ENCODE peak calls at places on chromosomes 12 and 14, in nine cellular contexts. X is colonic mucosa; P is activated CD8-positive, alpha-beta T cell treated with anti-CD3 and anti-CD28 coated beads for 36 hours; K is suprapubic skin; Q is AG04450; Y is spleen; V is glutamatergic neuron; U is WERI-Rb-1; L is ovary. H is an unnamed sample.

GRCh38 chr12:91043408-91043807 is 14.4 kb downstream of the KERA start:
- DNase-seq in X (no peak), P (no peak), K (no peak), Q (no peak), Y (no peak), V (no peak), U (peak), L (no peak), H (no peak)

GRCh38 chr14:74478996-74479635 is 14.0 kb downstream of the NPC2 start:
- DNase-seq in X (no peak), P (no peak), K (no peak), Q (no peak), Y (no peak), V (no peak), U (peak), L (no peak), H (no peak)

GRCh38 chr12:97464241-97465011 is 1.8 kb downstream of the RMST start:
- DNase-seq in X (no peak), P (no peak), K (no peak), Q (no peak), Y (no peak), V (no peak), U (no peak), L (no peak), H (no peak)

GRCh38 chr12:75020068-75020557 is 189.5 kb downstream of the KCNC2 start:
- DNase-seq in X (no peak), P (no peak), K (no peak), Q (no peak), Y (no peak), V (peak), U (no peak), L (no peak), H (no peak)

GRCh38 chr14:70333289-70333688 is 26.2 kb downstream of the COX16 start:
- DNase-seq in X (no peak), P (no peak), K (no peak), Q (no peak), Y (no peak), V (no peak), U (no peak), L (no peak), H (no peak)

GRCh38 chr12:101368016-101368415 is 39.6 kb downstream of the ARL1 start:
- DNase-seq in X (no peak), P (no peak), K (no peak), Q (no peak), Y (no peak), V (no peak), U (no peak), L (no peak), H (no peak)

GRCh38 chr12:106586535-106586802 is 3.7 kb downstream of the RFX4 start:
- DNase-seq in X (no peak), P (no peak), K (no peak), Q (no peak), Y (no peak), V (no peak), U (no peak), L (no peak), H (no peak)

GRCh38 chr14:97402279-97402678 is 605.1 kb downstream of the VRK1 start:
- DNase-seq in X (peak), P (no peak), K (no peak), Q (no peak), Y (no peak), V (no peak), U (no peak), L (no peak), H (no peak)

GRCh38 chr14:49892301-49892635 is 614 bp upstream of the ARF6 start:
- DNase-seq in X (peak), P (peak), K (no peak), Q (peak), Y (no peak), V (no peak), U (no peak), L (peak), H (peak)

GRCh38 chr14:69712637-69713088 is 54.3 kb upstream of the SRSF5 start:
- DNase-seq in X (peak), P (no peak), K (no peak), Q (no peak), Y (peak), V (peak), U (peak), L (peak), H (no peak)

GRCh38 chr12:102696045-102696444 is 215.7 kb upstream of the IGF1 start:
- DNase-seq in X (no peak), P (no peak), K (no peak), Q (no peak), Y (no peak), V (no peak), U (no peak), L (no peak), H (no peak)

GRCh38 chr12:19967001-19967400 is 401.3 kb upstream of the PDE3A start:
- DNase-seq in X (no peak), P (no peak), K (no peak), Q (no peak), Y (no peak), V (no peak), U (no peak), L (no peak), H (no peak)

GRCh38 chr14:22268875-22269274 is 320.1 kb downstream of the DAD1 start:
- DNase-seq in X (no peak), P (no peak), K (no peak), Q (no peak), Y (no peak), V (no peak), U (no peak), L (no peak), H (no peak)

GRCh38 chr12:76782440-76782996 is 18.6 kb downstream of the ZDHHC17 start:
- DNase-seq in X (no peak), P (no peak), K (no peak), Q (no peak), Y (no peak), V (no peak), U (no peak), L (no peak), H (no peak)

GRCh38 chr14:102993523-102993922 is 63.8 kb downstream of the CDC42BPB start:
- DNase-seq in X (peak), P (no peak), K (no peak), Q (no peak), Y (no peak), V (no peak), U (no peak), L (no peak), H (no peak)

GRCh38 chr12:19970116-19970515 is 398.2 kb upstream of the PDE3A start:
- DNase-seq in X (no peak), P (no peak), K (no peak), Q (no peak), Y (no peak), V (no peak), U (no peak), L (no peak), H (no peak)

GRCh38 chr12:101323255-101323654 is 43.4 kb downstream of the UTP20 start:
- DNase-seq in X (no peak), P (no peak), K (no peak), Q (no peak), Y (no peak), V (no peak), U (no peak), L (no peak), H (no peak)

GRCh38 chr12:67358686-67359374 is 89.7 kb downstream of the CAND1 start:
- DNase-seq in X (no peak), P (no peak), K (no peak), Q (peak), Y (no peak), V (no peak), U (no peak), L (no peak), H (no peak)

GRCh38 chr14:103871596-103872480 is 24.5 kb upstream of the PPP1R13B start:
- DNase-seq in X (peak), P (peak), K (no peak), Q (no peak), Y (peak), V (peak), U (no peak), L (no peak), H (peak)

GRCh38 chr12:12559699-12560296 is 2.9 kb downstream of the DUSP16 start:
- DNase-seq in X (no peak), P (no peak), K (no peak), Q (no peak), Y (no peak), V (no peak), U (no peak), L (no peak), H (no peak)

GRCh38 chr12:12562585-12563245 is at the start of gene DUSP16:
- DNase-seq in X (peak), P (peak), K (peak), Q (peak), Y (peak), V (peak), U (peak), L (peak), H (peak)

GRCh38 chr12:12562016-12562483 is 613 bp downstream of the DUSP16 start:
- DNase-seq in X (peak), P (peak), K (no peak), Q (no peak), Y (peak), V (no peak), U (peak), L (peak), H (peak)

GRCh38 chr12:12560587-12561304 is 1.9 kb downstream of the DUSP16 start:
- DNase-seq in X (peak), P (peak), K (no peak), Q (no peak), Y (no peak), V (no peak), U (peak), L (peak), H (peak)

GRCh38 chr12:12561305-12562015 is 1.2 kb downstream of the DUSP16 start:
- DNase-seq in X (peak), P (peak), K (peak), Q (no peak), Y (peak), V (peak), U (peak), L (peak), H (peak)
- TF ChIP-seq CTCF in X (no peak), P (no peak), K (no peak), Q (no peak), Y (no peak), V (no peak), U (peak), L (peak), H (no peak)

GRCh38 chr12:126185025-126185424 is 1119.8 kb downstream of the AACS start:
- DNase-seq in X (no peak), P (no peak), K (no peak), Q (no peak), Y (no peak), V (no peak), U (no peak), L (no peak), H (no peak)

DNA sequence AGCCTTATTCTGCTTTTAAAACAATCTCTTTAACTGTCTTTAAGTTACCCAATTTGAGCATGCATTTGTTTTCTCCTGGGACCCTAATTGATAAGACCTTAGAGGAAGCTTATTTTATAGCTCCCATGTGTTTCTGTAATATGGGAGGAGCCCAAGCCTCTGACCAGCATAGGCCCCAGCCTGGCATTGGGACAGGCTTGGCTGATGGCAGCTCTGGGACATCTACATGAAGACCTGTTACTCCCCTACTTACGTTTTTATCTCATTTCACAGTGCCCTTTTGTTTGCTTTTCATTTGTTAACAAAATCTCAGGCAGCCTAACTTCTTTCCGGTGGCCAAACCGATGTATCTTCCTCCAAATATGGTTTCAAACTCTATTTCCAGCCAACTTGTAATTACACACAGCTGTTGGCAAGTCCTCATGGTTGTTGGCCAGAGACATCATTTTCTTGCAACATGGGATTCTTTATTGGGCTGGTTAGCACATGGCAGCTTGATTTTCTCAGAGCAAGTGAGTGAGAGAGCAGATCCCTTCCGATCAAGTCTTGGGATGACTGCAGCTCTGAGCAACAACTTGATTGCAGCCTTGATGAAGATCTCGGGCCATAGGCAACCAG is 1117.5 kb downstream of the AACS start:
- DNase-seq in X (no peak), P (no peak), K (no peak), Q (no peak), Y (no peak), V (no peak), U (no peak), L (no peak), H (no peak)
- TF ChIP-seq CTCF in X (no peak), P (no peak), K (no peak), Q (no peak), Y (no peak), V (no peak), U (no peak), L (no peak), H (no peak)

GRCh38 chr14:31920003-31920402 is 157.1 kb upstream of the ARHGAP5 start:
- DNase-seq in X (no peak), P (no peak), K (no peak), Q (no peak), Y (no peak), V (no peak), U (no peak), L (no peak), H (no peak)
- TF ChIP-seq CTCF in X (no peak), P (no peak), K (no peak), Q (no peak), Y (no peak), V (no peak), U (no peak), L (no peak), H (no peak)

DNA sequence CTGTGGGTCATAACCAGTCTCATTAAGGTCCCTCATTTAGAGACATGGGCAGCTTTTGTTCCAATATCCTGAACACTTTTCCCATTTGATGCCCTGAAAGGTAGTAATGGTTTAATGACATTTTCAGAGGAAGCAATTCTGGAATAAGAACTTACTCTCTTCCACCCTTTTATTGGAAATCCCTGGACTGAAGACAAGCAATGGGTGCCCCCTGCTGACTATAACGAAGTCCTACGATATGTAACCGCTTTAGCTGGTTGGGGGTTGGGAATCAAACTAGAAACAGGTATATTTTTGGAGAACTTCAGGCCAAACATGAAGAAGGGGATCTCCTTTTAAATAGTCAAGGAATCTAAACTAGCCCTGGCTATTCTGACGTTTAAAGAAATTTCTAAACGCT is 20.5 kb downstream of the SARNP start:
- DNase-seq in X (no peak), P (peak), K (no peak), Q (no peak), Y (no peak), V (peak), U (peak), L (no peak), H (no peak)
- TF ChIP-seq CTCF in X (peak), P (peak), K (no peak), Q (peak), Y (no peak), V (peak), U (peak), L (no peak), H (no peak)

DNA sequence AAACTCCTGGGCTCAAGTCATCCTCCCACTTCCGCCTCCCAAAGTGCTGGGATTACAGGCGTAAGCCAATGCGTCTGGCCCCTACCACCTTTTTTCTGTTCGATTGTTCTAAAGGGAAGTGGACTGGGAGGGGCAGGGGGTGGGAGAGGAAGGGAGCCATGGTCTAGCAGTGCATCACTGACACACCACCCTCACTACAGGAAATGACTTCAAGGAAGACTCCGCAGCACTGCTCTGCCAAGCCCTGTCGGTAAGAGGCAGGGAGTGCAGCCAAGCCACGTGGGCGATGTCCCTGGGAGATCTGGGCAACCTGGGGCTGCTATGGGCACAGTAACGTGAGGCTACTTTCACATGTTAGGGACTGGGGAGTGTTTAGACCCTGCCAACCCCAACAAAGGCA is 18.0 kb downstream of the LRRC74A start:
- DNase-seq in X (no peak), P (peak), K (peak), Q (no peak), Y (peak), V (no peak), U (no peak), L (peak), H (no peak)
- TF ChIP-seq CTCF in X (no peak), P (peak), K (peak), Q (peak), Y (peak), V (no peak), U (no peak), L (no peak), H (no peak)

DNA sequence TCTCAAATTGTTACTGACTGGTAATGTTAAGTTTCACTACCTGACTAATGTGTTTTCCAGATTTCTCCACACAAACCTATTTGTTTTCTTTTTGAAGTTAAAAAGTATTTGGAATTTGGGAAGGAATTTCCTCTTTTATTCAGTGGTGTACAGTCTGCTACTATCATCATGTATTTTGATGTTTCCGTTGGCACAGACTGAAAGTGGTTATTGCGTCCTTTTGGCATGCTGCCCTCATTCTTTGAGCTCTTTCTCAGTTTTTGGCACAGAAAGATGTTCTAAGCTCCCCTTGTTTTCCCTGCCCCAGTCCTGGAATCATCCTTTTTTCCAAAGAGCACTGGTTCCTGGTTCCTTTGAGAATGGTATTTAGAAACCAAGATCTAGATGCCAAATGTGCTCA is 31.4 kb upstream of the RTRAF start:
- DNase-seq in X (no peak), P (no peak), K (no peak), Q (no peak), Y (no peak), V (no peak), U (no peak), L (no peak), H (no peak)
- TF ChIP-seq CTCF in X (no peak), P (no peak), K (no peak), Q (no peak), Y (no peak), V (no peak), U (no peak), L (no peak), H (no peak)

DNA sequence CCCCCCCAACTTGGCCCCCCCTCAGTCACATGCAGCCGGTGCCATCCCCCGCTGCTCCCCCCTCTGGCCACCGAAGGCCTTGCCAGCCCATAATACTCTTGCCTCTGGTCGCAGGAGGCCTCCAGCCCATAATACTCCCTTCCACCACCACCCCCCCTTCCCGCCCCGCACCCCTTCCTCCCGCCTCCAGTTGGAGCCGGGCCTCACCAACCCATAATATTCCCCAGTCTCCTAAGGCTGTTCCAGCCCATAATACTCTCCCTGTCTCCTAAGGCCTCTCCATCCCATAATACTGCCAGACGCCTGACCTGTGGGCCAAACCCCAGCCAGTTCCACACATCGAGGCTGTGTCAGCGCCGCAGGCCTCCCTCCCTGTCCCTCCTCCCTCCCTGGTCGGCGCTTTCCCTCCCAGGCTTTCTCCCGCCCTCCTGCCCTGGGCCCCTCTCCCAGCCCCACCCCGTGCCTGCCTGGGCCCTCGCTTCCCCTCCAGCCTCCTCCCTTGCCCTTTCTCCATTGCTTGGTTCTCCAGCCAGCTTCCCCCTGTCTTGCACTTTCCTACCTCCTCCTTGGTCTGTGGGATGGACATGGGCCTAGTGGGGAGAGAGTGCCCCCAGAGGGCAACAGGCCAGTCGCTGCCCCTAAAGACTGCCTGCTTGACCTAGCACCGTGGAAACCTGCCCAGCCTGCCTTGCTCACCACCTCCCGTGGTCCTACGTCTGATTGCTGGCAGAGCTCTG is 6.8 kb upstream of the CHD4 start:
- DNase-seq in X (peak), P (peak), K (peak), Q (peak), Y (peak), V (peak), U (peak), L (peak), H (peak)
- TF ChIP-seq CTCF in X (no peak), P (no peak), K (no peak), Q (peak), Y (no peak), V (no peak), U (peak), L (no peak), H (peak)

DNA sequence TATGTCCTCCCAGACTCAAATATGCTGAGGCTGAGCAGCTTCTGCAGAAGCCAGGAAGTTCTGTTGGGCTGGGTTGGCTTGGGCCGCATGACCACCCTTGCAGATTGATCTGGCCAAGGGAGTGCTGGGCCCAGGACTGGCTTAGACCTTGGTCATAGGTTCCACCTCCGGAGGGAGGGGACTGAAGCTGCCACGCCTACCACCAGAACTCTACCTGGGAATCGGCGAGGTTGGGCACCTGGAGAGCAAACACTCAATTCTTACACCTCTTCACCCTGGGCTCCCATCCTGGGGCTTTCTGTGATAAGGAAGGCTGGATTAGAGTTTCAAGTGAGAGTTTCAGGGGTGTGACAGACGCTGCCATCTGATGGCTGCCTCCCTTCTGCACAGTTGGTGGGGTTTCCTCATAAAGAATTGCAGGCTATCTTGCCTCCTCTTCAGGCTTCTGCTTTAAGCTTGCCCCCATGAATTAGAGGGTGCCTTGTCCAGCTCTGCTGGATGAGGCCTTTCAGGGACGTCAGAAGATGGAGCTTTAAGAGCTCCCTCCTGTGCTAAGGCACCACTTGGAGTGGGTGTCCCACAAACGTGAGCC is 5.8 kb downstream of the SLC24A4 start:
- DNase-seq in X (no peak), P (no peak), K (no peak), Q (no peak), Y (no peak), V (no peak), U (no peak), L (no peak), H (no peak)
- TF ChIP-seq CTCF in X (no peak), P (no peak), K (no peak), Q (no peak), Y (no peak), V (no peak), U (peak), L (no peak), H (no peak)